ENCODE peak calls at places on chromosomes 6 and 20, in eight cellular contexts. B is cardiac muscle cell; V is neuronal stem cell; M is hypothalamus; D is activated naive CD4-positive, alpha-beta T cell treated with anti-CD3 and anti-CD28 coated beads, Interleukin-2, amount 50 U/mL, for 16 hours; S is nephron progenitor cell; J is EH; P is stimulated activated CD4-positive, alpha-beta T cell treated with anti-CD3 and anti-CD28 coated beads, Interleukin-2, amount 100 ng/mL, for 4 hours. E is an unnamed sample.

GRCh38 chr20:22574545-22575086 is 9.8 kb downstream of the FOXA2 start:
- DNase-seq in B (no peak), V (no peak), M (no peak), D (no peak), S (no peak), J (no peak), P (no peak), E (no peak)

GRCh38 chr6:108661430-108661829 is 100.7 kb downstream of the FOXO3 start:
- DNase-seq in B (peak), V (no peak), M (no peak), D (no peak), S (no peak), J (peak), P (no peak), E (no peak)

GRCh38 chr6:38155144-38155543 is 335.6 kb downstream of the ZFAND3 start:
- DNase-seq in B (peak), V (no peak), M (no peak), D (no peak), S (no peak), J (no peak), P (no peak), E (no peak)

GRCh38 chr6:125846292-125847024 is 55.7 kb downstream of the NCOA7 start:
- DNase-seq in B (no peak), V (no peak), M (no peak), D (no peak), S (no peak), J (no peak), P (no peak), E (no peak)

GRCh38 chr6:44008821-44009370 is 118.4 kb downstream of the MRPL14 start:
- DNase-seq in B (no peak), V (no peak), M (no peak), D (no peak), S (no peak), J (no peak), P (no peak), E (no peak)

GRCh38 chr20:25000268-25000801 is 7.8 kb upstream of the APMAP start:
- DNase-seq in B (peak), V (no peak), M (no peak), D (no peak), S (no peak), J (peak), P (no peak), E (peak)

GRCh38 chr6:93567164-93567563 is 147.8 kb upstream of the EPHA7 start:
- DNase-seq in B (no peak), V (no peak), M (no peak), D (no peak), S (no peak), J (no peak), P (no peak), E (no peak)

GRCh38 chr20:1330075-1330830 is 1.3 kb upstream of the SDCBP2 start:
- DNase-seq in B (peak), V (no peak), M (no peak), D (peak), S (no peak), J (no peak), P (peak), E (peak)

GRCh38 chr6:72984981-72985665 is 240.2 kb downstream of the KHDC1L start:
- DNase-seq in B (no peak), V (no peak), M (no peak), D (no peak), S (no peak), J (peak), P (no peak), E (no peak)

GRCh38 chr20:35085477-35086225 is 7.0 kb downstream of the TRPC4AP start:
- DNase-seq in B (no peak), V (no peak), M (no peak), D (no peak), S (no peak), J (no peak), P (no peak), E (no peak)

GRCh38 chr6:12598919-12599318 is 117.6 kb upstream of the PHACTR1 start:
- DNase-seq in B (no peak), V (no peak), M (no peak), D (no peak), S (no peak), J (peak), P (no peak), E (no peak)

GRCh38 chr6:63730311-63730710 is 94.7 kb downstream of the PHF3 start:
- DNase-seq in B (no peak), V (no peak), M (no peak), D (no peak), S (no peak), J (peak), P (no peak), E (no peak)

E was measured in lung.